ENCODE peak calls at places on chromosomes 5 and 9, in eight cellular contexts. One of them, this sample, is unnamed.

GRCh38 chr9:22425551-22425950 is 21.1 kb upstream of the DMRTA1 start:
- DNase-seq in IMR-90: no peak
- DNase-seq in activated T-helper 1 cell treated with anti-CD3 and anti-CD28 coated beads, Interleukin-2, amount 50 U/mL, for 16 hours: no peak
- DNase-seq in SK-MEL-5: no peak
- DNase-seq in aorta: no peak
- DNase-seq in tibial artery: no peak
- DNase-seq in WTC11: peak; percentile 16
- DNase-seq in cardiac fibroblast: no peak
- DNase-seq in this sample: no peak

GRCh38 chr5:169100735-169101075 is 200.2 kb downstream of the SLIT3 start:
- DNase-seq in IMR-90: no peak
- DNase-seq in activated T-helper 1 cell treated with anti-CD3 and anti-CD28 coated beads, Interleukin-2, amount 50 U/mL, for 16 hours: no peak
- DNase-seq in SK-MEL-5: no peak
- DNase-seq in aorta: no peak
- DNase-seq in tibial artery: no peak
- DNase-seq in WTC11: no peak
- DNase-seq in cardiac fibroblast: peak; percentile 38
- DNase-seq in this sample: no peak

GRCh38 chr5:59116231-59116900 is 533.5 kb downstream of the RAB3C start:
- DNase-seq in IMR-90: peak; percentile 71
- DNase-seq in activated T-helper 1 cell treated with anti-CD3 and anti-CD28 coated beads, Interleukin-2, amount 50 U/mL, for 16 hours: no peak
- DNase-seq in SK-MEL-5: no peak
- DNase-seq in aorta: no peak
- DNase-seq in tibial artery: no peak
- DNase-seq in WTC11: no peak
- DNase-seq in cardiac fibroblast: no peak
- DNase-seq in this sample: no peak

GRCh38 chr5:92147792-92148191 is 764.7 kb upstream of the ARRDC3 start:
- DNase-seq in IMR-90: no peak
- DNase-seq in activated T-helper 1 cell treated with anti-CD3 and anti-CD28 coated beads, Interleukin-2, amount 50 U/mL, for 16 hours: no peak
- DNase-seq in SK-MEL-5: no peak
- DNase-seq in aorta: no peak
- DNase-seq in tibial artery: no peak
- DNase-seq in WTC11: no peak
- DNase-seq in cardiac fibroblast: no peak
- DNase-seq in this sample: no peak

GRCh38 chr9:2560175-2560574 is 61.4 kb upstream of the VLDLR start:
- DNase-seq in IMR-90: no peak
- DNase-seq in activated T-helper 1 cell treated with anti-CD3 and anti-CD28 coated beads, Interleukin-2, amount 50 U/mL, for 16 hours: no peak
- DNase-seq in SK-MEL-5: no peak
- DNase-seq in aorta: no peak
- DNase-seq in tibial artery: no peak
- DNase-seq in WTC11: no peak
- DNase-seq in cardiac fibroblast: no peak
- DNase-seq in this sample: no peak

GRCh38 chr5:42962139-42962538 is 78.0 kb downstream of the ANXA2R start:
- DNase-seq in IMR-90: no peak
- DNase-seq in activated T-helper 1 cell treated with anti-CD3 and anti-CD28 coated beads, Interleukin-2, amount 50 U/mL, for 16 hours: no peak
- DNase-seq in SK-MEL-5: no peak
- DNase-seq in aorta: no peak
- DNase-seq in tibial artery: no peak
- DNase-seq in WTC11: no peak
- DNase-seq in cardiac fibroblast: no peak
- DNase-seq in this sample: no peak

GRCh38 chr5:150512368-150512747 is 4.4 kb downstream of the NDST1 start:
- DNase-seq in IMR-90: no peak
- DNase-seq in activated T-helper 1 cell treated with anti-CD3 and anti-CD28 coated beads, Interleukin-2, amount 50 U/mL, for 16 hours: no peak
- DNase-seq in SK-MEL-5: no peak
- DNase-seq in aorta: no peak
- DNase-seq in tibial artery: no peak
- DNase-seq in WTC11: no peak
- DNase-seq in cardiac fibroblast: no peak
- DNase-seq in this sample: no peak

GRCh38 chr5:6493681-6494454 is 45.2 kb downstream of the UBE2QL1 start:
- DNase-seq in IMR-90: no peak
- DNase-seq in activated T-helper 1 cell treated with anti-CD3 and anti-CD28 coated beads, Interleukin-2, amount 50 U/mL, for 16 hours: no peak
- DNase-seq in SK-MEL-5: no peak
- DNase-seq in aorta: no peak
- DNase-seq in tibial artery: no peak
- DNase-seq in WTC11: no peak
- DNase-seq in cardiac fibroblast: no peak
- DNase-seq in this sample: no peak

GRCh38 chr5:5126444-5126843 is 13.7 kb upstream of the ADAMTS16 start:
- DNase-seq in IMR-90: no peak
- DNase-seq in activated T-helper 1 cell treated with anti-CD3 and anti-CD28 coated beads, Interleukin-2, amount 50 U/mL, for 16 hours: no peak
- DNase-seq in SK-MEL-5: peak; percentile 73
- DNase-seq in aorta: no peak
- DNase-seq in tibial artery: no peak
- DNase-seq in WTC11: no peak
- DNase-seq in cardiac fibroblast: no peak
- DNase-seq in this sample: no peak

GRCh38 chr5:161406880-161407279 is 139.6 kb downstream of the GABRB2 start:
- DNase-seq in IMR-90: no peak
- DNase-seq in activated T-helper 1 cell treated with anti-CD3 and anti-CD28 coated beads, Interleukin-2, amount 50 U/mL, for 16 hours: no peak
- DNase-seq in SK-MEL-5: no peak
- DNase-seq in aorta: no peak
- DNase-seq in tibial artery: no peak
- DNase-seq in WTC11: no peak
- DNase-seq in cardiac fibroblast: no peak
- DNase-seq in this sample: no peak

GRCh38 chr5:143400541-143401252 is 2.8 kb downstream of the NR3C1 start:
- DNase-seq in IMR-90: peak; percentile 60
- DNase-seq in activated T-helper 1 cell treated with anti-CD3 and anti-CD28 coated beads, Interleukin-2, amount 50 U/mL, for 16 hours: no peak
- DNase-seq in SK-MEL-5: no peak
- DNase-seq in aorta: no peak
- DNase-seq in tibial artery: peak; percentile 57
- DNase-seq in WTC11: no peak
- DNase-seq in cardiac fibroblast: peak; percentile 66
- DNase-seq in this sample: no peak

GRCh38 chr9:36970007-36970888 is 63.8 kb downstream of the PAX5 start:
- DNase-seq in IMR-90: no peak
- DNase-seq in activated T-helper 1 cell treated with anti-CD3 and anti-CD28 coated beads, Interleukin-2, amount 50 U/mL, for 16 hours: no peak
- DNase-seq in SK-MEL-5: peak; percentile 48
- DNase-seq in aorta: no peak
- DNase-seq in tibial artery: no peak
- DNase-seq in WTC11: no peak
- DNase-seq in cardiac fibroblast: no peak
- DNase-seq in this sample: no peak

GRCh38 chr5:91111473-91112238 is 271.5 kb downstream of the ARRDC3 start:
- DNase-seq in IMR-90: no peak
- DNase-seq in activated T-helper 1 cell treated with anti-CD3 and anti-CD28 coated beads, Interleukin-2, amount 50 U/mL, for 16 hours: no peak
- DNase-seq in SK-MEL-5: peak; percentile 71
- DNase-seq in aorta: no peak
- DNase-seq in tibial artery: no peak
- DNase-seq in WTC11: no peak
- DNase-seq in cardiac fibroblast: no peak
- DNase-seq in this sample: no peak

GRCh38 chr5:61280766-61281427 is 51.2 kb upstream of the ZSWIM6 start:
- DNase-seq in IMR-90: no peak
- DNase-seq in activated T-helper 1 cell treated with anti-CD3 and anti-CD28 coated beads, Interleukin-2, amount 50 U/mL, for 16 hours: no peak
- DNase-seq in SK-MEL-5: no peak
- DNase-seq in aorta: no peak
- DNase-seq in tibial artery: no peak
- DNase-seq in WTC11: no peak
- DNase-seq in cardiac fibroblast: peak; percentile 19
- DNase-seq in this sample: no peak

GRCh38 chr5:36680066-36680465 is 73.7 kb downstream of the SLC1A3 start:
- DNase-seq in IMR-90: no peak
- DNase-seq in activated T-helper 1 cell treated with anti-CD3 and anti-CD28 coated beads, Interleukin-2, amount 50 U/mL, for 16 hours: no peak
- DNase-seq in SK-MEL-5: no peak
- DNase-seq in aorta: no peak
- DNase-seq in tibial artery: peak; percentile 84
- DNase-seq in WTC11: no peak
- DNase-seq in cardiac fibroblast: no peak
- DNase-seq in this sample: no peak

GRCh38 chr5:14261237-14261636 is 118.1 kb downstream of the TRIO start:
- DNase-seq in IMR-90: no peak
- DNase-seq in activated T-helper 1 cell treated with anti-CD3 and anti-CD28 coated beads, Interleukin-2, amount 50 U/mL, for 16 hours: no peak
- DNase-seq in SK-MEL-5: no peak
- DNase-seq in aorta: no peak
- DNase-seq in tibial artery: no peak
- DNase-seq in WTC11: no peak
- DNase-seq in cardiac fibroblast: no peak
- DNase-seq in this sample: no peak

GRCh38 chr5:111584651-111585050 is 72.3 kb upstream of the STARD4 start:
- DNase-seq in IMR-90: peak; percentile 75
- DNase-seq in activated T-helper 1 cell treated with anti-CD3 and anti-CD28 coated beads, Interleukin-2, amount 50 U/mL, for 16 hours: no peak
- DNase-seq in SK-MEL-5: no peak
- DNase-seq in aorta: no peak
- DNase-seq in tibial artery: no peak
- DNase-seq in WTC11: no peak
- DNase-seq in cardiac fibroblast: peak; percentile 74
- DNase-seq in this sample: no peak

GRCh38 chr5:179322071-179323025 is 22.9 kb downstream of the ADAMTS2 start:
- DNase-seq in IMR-90: no peak
- DNase-seq in activated T-helper 1 cell treated with anti-CD3 and anti-CD28 coated beads, Interleukin-2, amount 50 U/mL, for 16 hours: no peak
- DNase-seq in SK-MEL-5: no peak
- DNase-seq in aorta: peak; percentile 52
- DNase-seq in tibial artery: peak; percentile 65
- DNase-seq in WTC11: peak; percentile 10
- DNase-seq in cardiac fibroblast: no peak
- DNase-seq in this sample: no peak

GRCh38 chr5:149039501-149039900 is 23.4 kb downstream of the SH3TC2 start:
- DNase-seq in IMR-90: no peak
- DNase-seq in activated T-helper 1 cell treated with anti-CD3 and anti-CD28 coated beads, Interleukin-2, amount 50 U/mL, for 16 hours: no peak
- DNase-seq in SK-MEL-5: no peak
- DNase-seq in aorta: no peak
- DNase-seq in tibial artery: no peak
- DNase-seq in WTC11: no peak
- DNase-seq in cardiac fibroblast: peak; percentile 42
- DNase-seq in this sample: no peak

GRCh38 chr5:139960723-139961383 is 82.2 kb downstream of the NRG2 start:
- DNase-seq in IMR-90: no peak
- DNase-seq in activated T-helper 1 cell treated with anti-CD3 and anti-CD28 coated beads, Interleukin-2, amount 50 U/mL, for 16 hours: no peak
- DNase-seq in SK-MEL-5: no peak
- DNase-seq in aorta: no peak
- DNase-seq in tibial artery: no peak
- DNase-seq in WTC11: no peak
- DNase-seq in cardiac fibroblast: no peak
- DNase-seq in this sample: no peak

GRCh38 chr9:84932915-84933527 is 263.5 kb downstream of the NTRK2 start:
- DNase-seq in IMR-90: no peak
- DNase-seq in activated T-helper 1 cell treated with anti-CD3 and anti-CD28 coated beads, Interleukin-2, amount 50 U/mL, for 16 hours: no peak
- DNase-seq in SK-MEL-5: peak; percentile 59
- DNase-seq in aorta: no peak
- DNase-seq in tibial artery: no peak
- DNase-seq in WTC11: no peak
- DNase-seq in cardiac fibroblast: no peak
- DNase-seq in this sample: no peak

GRCh38 chr5:148858106-148858505 is 31.7 kb downstream of the ADRB2 start:
- DNase-seq in IMR-90: no peak
- DNase-seq in activated T-helper 1 cell treated with anti-CD3 and anti-CD28 coated beads, Interleukin-2, amount 50 U/mL, for 16 hours: no peak
- DNase-seq in SK-MEL-5: no peak
- DNase-seq in aorta: no peak
- DNase-seq in tibial artery: no peak
- DNase-seq in WTC11: no peak
- DNase-seq in cardiac fibroblast: peak; percentile 56
- DNase-seq in this sample: no peak

GRCh38 chr9:129391215-129391614 is 213.2 kb upstream of the IER5L start:
- DNase-seq in IMR-90: no peak
- DNase-seq in activated T-helper 1 cell treated with anti-CD3 and anti-CD28 coated beads, Interleukin-2, amount 50 U/mL, for 16 hours: no peak
- DNase-seq in SK-MEL-5: no peak
- DNase-seq in aorta: peak; percentile 51
- DNase-seq in tibial artery: peak; percentile 43
- DNase-seq in WTC11: no peak
- DNase-seq in cardiac fibroblast: no peak
- DNase-seq in this sample: no peak

GRCh38 chr5:136006164-136006563 is 22.6 kb upstream of the TGFBI start:
- DNase-seq in IMR-90: peak; percentile 87
- DNase-seq in activated T-helper 1 cell treated with anti-CD3 and anti-CD28 coated beads, Interleukin-2, amount 50 U/mL, for 16 hours: no peak
- DNase-seq in SK-MEL-5: no peak
- DNase-seq in aorta: no peak
- DNase-seq in tibial artery: no peak
- DNase-seq in WTC11: no peak
- DNase-seq in cardiac fibroblast: peak; percentile 86
- DNase-seq in this sample: no peak

GRCh38 chr9:83043583-83043982 is 19.4 kb downstream of the RASEF start:
- DNase-seq in IMR-90: no peak
- DNase-seq in activated T-helper 1 cell treated with anti-CD3 and anti-CD28 coated beads, Interleukin-2, amount 50 U/mL, for 16 hours: no peak
- DNase-seq in SK-MEL-5: no peak
- DNase-seq in aorta: no peak
- DNase-seq in tibial artery: no peak
- DNase-seq in WTC11: no peak
- DNase-seq in cardiac fibroblast: no peak
- DNase-seq in this sample: no peak

GRCh38 chr9:2771661-2772060 is 54.4 kb downstream of the KCNV2 start:
- DNase-seq in IMR-90: peak; percentile 53
- DNase-seq in activated T-helper 1 cell treated with anti-CD3 and anti-CD28 coated beads, Interleukin-2, amount 50 U/mL, for 16 hours: no peak
- DNase-seq in SK-MEL-5: no peak
- DNase-seq in aorta: no peak
- DNase-seq in tibial artery: no peak
- DNase-seq in WTC11: no peak
- DNase-seq in cardiac fibroblast: peak; percentile 64
- DNase-seq in this sample: no peak

GRCh38 chr5:59673438-59674058 is 220.0 kb downstream of the PDE4D start:
- DNase-seq in IMR-90: peak; percentile 49
- DNase-seq in activated T-helper 1 cell treated with anti-CD3 and anti-CD28 coated beads, Interleukin-2, amount 50 U/mL, for 16 hours: no peak
- DNase-seq in SK-MEL-5: peak; percentile 66
- DNase-seq in aorta: no peak
- DNase-seq in tibial artery: no peak
- DNase-seq in WTC11: no peak
- DNase-seq in cardiac fibroblast: peak; percentile 75
- DNase-seq in this sample: no peak

GRCh38 chr5:139422307-139422893 is 16.9 kb downstream of the DNAJC18 start:
- DNase-seq in IMR-90: peak; percentile 78
- DNase-seq in activated T-helper 1 cell treated with anti-CD3 and anti-CD28 coated beads, Interleukin-2, amount 50 U/mL, for 16 hours: no peak
- DNase-seq in SK-MEL-5: peak; percentile 84
- DNase-seq in aorta: no peak
- DNase-seq in tibial artery: no peak
- DNase-seq in WTC11: no peak
- DNase-seq in cardiac fibroblast: peak; percentile 85
- DNase-seq in this sample: no peak

GRCh38 chr9:104287255-104287872 is 193.3 kb downstream of the SMC2 start:
- DNase-seq in IMR-90: no peak
- DNase-seq in activated T-helper 1 cell treated with anti-CD3 and anti-CD28 coated beads, Interleukin-2, amount 50 U/mL, for 16 hours: no peak
- DNase-seq in SK-MEL-5: no peak
- DNase-seq in aorta: no peak
- DNase-seq in tibial artery: no peak
- DNase-seq in WTC11: no peak
- DNase-seq in cardiac fibroblast: peak; percentile 25
- DNase-seq in this sample: no peak

GRCh38 chr9:15357050-15357653 is 50.1 kb upstream of the TTC39B start:
- DNase-seq in IMR-90: no peak
- DNase-seq in activated T-helper 1 cell treated with anti-CD3 and anti-CD28 coated beads, Interleukin-2, amount 50 U/mL, for 16 hours: no peak
- DNase-seq in SK-MEL-5: no peak
- DNase-seq in aorta: no peak
- DNase-seq in tibial artery: no peak
- DNase-seq in WTC11: peak; percentile 58
- DNase-seq in cardiac fibroblast: no peak
- DNase-seq in this sample: peak; percentile 5

GRCh38 chr5:143515829-143516228 is 112.3 kb upstream of the NR3C1 start:
- DNase-seq in IMR-90: peak; percentile 39
- DNase-seq in activated T-helper 1 cell treated with anti-CD3 and anti-CD28 coated beads, Interleukin-2, amount 50 U/mL, for 16 hours: no peak
- DNase-seq in SK-MEL-5: no peak
- DNase-seq in aorta: no peak
- DNase-seq in tibial artery: no peak
- DNase-seq in WTC11: no peak
- DNase-seq in cardiac fibroblast: no peak
- DNase-seq in this sample: no peak

GRCh38 chr9:76369583-76369982 is 24.6 kb downstream of the RFK start:
- DNase-seq in IMR-90: peak; percentile 50
- DNase-seq in activated T-helper 1 cell treated with anti-CD3 and anti-CD28 coated beads, Interleukin-2, amount 50 U/mL, for 16 hours: no peak
- DNase-seq in SK-MEL-5: no peak
- DNase-seq in aorta: no peak
- DNase-seq in tibial artery: no peak
- DNase-seq in WTC11: no peak
- DNase-seq in cardiac fibroblast: peak; percentile 36
- DNase-seq in this sample: no peak

GRCh38 chr9:104774831-104775573 is 11.1 kb downstream of the NIPSNAP3B start:
- DNase-seq in IMR-90: no peak
- DNase-seq in activated T-helper 1 cell treated with anti-CD3 and anti-CD28 coated beads, Interleukin-2, amount 50 U/mL, for 16 hours: no peak
- DNase-seq in SK-MEL-5: no peak
- DNase-seq in aorta: no peak
- DNase-seq in tibial artery: no peak
- DNase-seq in WTC11: no peak
- DNase-seq in cardiac fibroblast: no peak
- DNase-seq in this sample: no peak

GRCh38 chr9:118891213-118891612 is 478.0 kb downstream of the BRINP1 start:
- DNase-seq in IMR-90: no peak
- DNase-seq in activated T-helper 1 cell treated with anti-CD3 and anti-CD28 coated beads, Interleukin-2, amount 50 U/mL, for 16 hours: no peak
- DNase-seq in SK-MEL-5: no peak
- DNase-seq in aorta: no peak
- DNase-seq in tibial artery: no peak
- DNase-seq in WTC11: peak; percentile 26
- DNase-seq in cardiac fibroblast: no peak
- DNase-seq in this sample: no peak

This sample was measured in activated naive CD8-positive, alpha-beta T cell treated with anti-CD3 and anti-CD28 coated beads, Interleukin-2, amount 50 U/mL, for 16 hours.